ENCODE peak calls at places on chromosomes 3 and 15, in four cellular contexts. T is HepG2, Q is H1, B is GM12878. U is an unnamed sample.

GRCh38 chr3:7070461-7070860 is 209.5 kb downstream of the GRM7 start:
- DNase-seq in T (no peak), Q (no peak), B (no peak), U (no peak)

GRCh38 chr15:48631191-48631770 is 14.2 kb downstream of the FBN1 start:
- DNase-seq in T (no peak), Q (no peak), B (no peak), U (no peak)

GRCh38 chr15:44662478-44663409 is 718 bp downstream of the SPG11 start:
- DNase-seq in T (peak; percentile 61), Q (no peak), B (peak; percentile 61), U (peak; percentile 50)

GRCh38 chr3:30644615-30645014 is 38.2 kb downstream of the TGFBR2 start:
- DNase-seq in T (no peak), Q (no peak), B (no peak), U (no peak)

GRCh38 chr15:69719527-69719926 is 266.9 kb downstream of the RPLP1 start:
- DNase-seq in T (no peak), Q (no peak), B (no peak), U (no peak)

GRCh38 chr3:50600141-50600753 is 11.3 kb downstream of the CISH start:
- DNase-seq in T (no peak), Q (no peak), B (no peak), U (no peak)

GRCh38 chr15:62051166-62051565 is 9.1 kb downstream of the VPS13C start:
- DNase-seq in T (no peak), Q (no peak), B (no peak), U (no peak)

GRCh38 chr15:58629625-58630024 is 119.9 kb downstream of the ADAM10 start:
- DNase-seq in T (no peak), Q (no peak), B (no peak), U (no peak)

GRCh38 chr15:67558502-67558901 is 16.0 kb downstream of the MAP2K5 start:
- DNase-seq in T (no peak), Q (peak; percentile 29), B (no peak), U (no peak)

DNA sequence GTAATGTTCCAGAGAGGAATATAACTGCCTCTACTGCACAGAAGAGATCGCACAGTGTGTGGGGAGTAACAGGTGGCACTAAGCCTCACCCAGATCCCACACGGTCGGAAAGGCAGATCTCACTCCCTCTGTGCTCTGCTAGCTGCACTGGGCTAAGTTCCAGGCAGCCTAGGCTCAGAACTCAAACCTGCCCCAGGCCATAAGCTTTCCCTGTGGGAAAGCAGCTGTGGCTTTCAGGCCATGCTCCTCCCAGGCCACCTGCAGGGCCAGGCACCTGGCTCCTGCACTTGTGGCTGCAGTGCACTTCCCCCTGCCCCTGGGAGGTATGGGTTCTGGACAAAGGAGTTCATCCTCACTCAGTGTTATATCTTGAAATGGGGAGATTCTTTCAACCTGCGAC is 27.5 kb downstream of the PCCB start:
- DNase-seq in T (no peak), Q (peak; percentile 46), B (no peak), U (no peak)
- TF ChIP-seq SP1 in T (no peak), Q (no peak), B (no peak), U (no peak)

GRCh38 chr15:39167114-39168058 is 413.5 kb upstream of the THBS1 start:
- DNase-seq in T (peak; percentile 48), Q (no peak), B (no peak), U (no peak)
- TF ChIP-seq SUZ12 in T (no peak), Q (no peak), B (no peak), U (no peak)

GRCh38 chr3:183515968-183516851 is 39.3 kb downstream of the KLHL6 start:
- DNase-seq in T (no peak), Q (no peak), B (peak; percentile 77), U (no peak)
- TF ChIP-seq SP1 in T (no peak), Q (no peak), B (no peak), U (no peak)

DNA sequence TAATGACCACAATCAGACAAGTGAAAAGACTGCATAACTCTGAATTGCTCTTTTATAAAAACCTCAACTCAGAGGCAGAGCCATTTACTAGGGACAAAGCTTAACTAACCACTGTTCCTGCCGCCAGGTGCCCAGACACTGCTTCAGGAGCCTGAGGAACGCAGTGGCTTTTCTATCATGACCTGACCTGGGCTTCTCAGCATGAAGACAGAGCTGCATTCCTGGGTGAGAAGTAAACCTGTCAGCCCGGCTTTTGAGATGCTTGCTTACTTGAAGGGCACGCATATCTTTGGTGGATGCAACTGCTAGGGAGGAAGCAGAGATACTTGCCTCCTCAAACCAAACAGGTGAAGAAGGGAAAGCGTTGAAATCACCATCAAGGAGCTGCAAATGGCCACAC is 7.9 kb downstream of the LRRC31 start:
- DNase-seq in T (no peak), Q (no peak), B (no peak), U (no peak)
- TF ChIP-seq SUZ12 in T (no peak), Q (no peak), B (no peak), U (no peak)